ENCODE peak calls at places on chromosome 12, in five cellular contexts. G is esophagus muscularis mucosa, O is mammary epithelial cell, Z is body of pancreas, X is endodermal cell. A is an unnamed sample. For H3K9me3 and H3K36me3, the result is how much of the 10 kb centered on the place peaks cover.

GRCh38 chr12:46886541-46887041 is 60.8 kb upstream of the SLC38A4 start:
- DNase-seq in Z (no peak), O (peak), X (no peak), G (no peak), A (peak)

GRCh38 chr12:91108196-91108595 is 3.1 kb downstream of the LUM start:
- DNase-seq in O (no peak), Z (no peak), G (no peak), X (no peak), A (no peak)

GRCh38 chr12:12999276-12999958 is 648 bp downstream of the HEBP1 start:
- DNase-seq in Z (no peak), O (peak), G (no peak), X (no peak), A (peak)

GRCh38 chr12:59934486-59934885 is 338.7 kb downstream of the SLC16A7 start:
- DNase-seq in G (no peak), Z (no peak), X (no peak), O (no peak), A (no peak)

GRCh38 chr12:45831590-45831989 is 102.1 kb downstream of the ARID2 start:
- DNase-seq in G (no peak), O (no peak), Z (no peak), X (no peak), A (no peak)

GRCh38 chr12:57614178-57614947 is 3.1 kb downstream of the ARHGEF25 start:
- DNase-seq in X (peak), Z (no peak), O (no peak), G (no peak), A (no peak)

GRCh38 chr12:19850341-19851065 is 411.2 kb downstream of the AEBP2 start:
- DNase-seq in X (no peak), Z (no peak), O (peak), G (no peak), A (no peak)

GRCh38 chr12:51009038-51009437 is 17.1 kb downstream of the SLC11A2 start:
- DNase-seq in X (no peak), Z (no peak), G (no peak), O (no peak), A (no peak)

GRCh38 chr12:16037533-16037932 is 126.4 kb downstream of the DERA start:
- DNase-seq in X (no peak), G (no peak), Z (no peak), O (no peak), A (no peak)

GRCh38 chr12:51419473-51420228 is 5.0 kb upstream of the SLC4A8 start:
- DNase-seq in X (peak), G (peak), Z (no peak), O (no peak), A (no peak)

GRCh38 chr12:82883396-82884360 is 197.0 kb downstream of the TMTC2 start:
- DNase-seq in O (no peak), X (no peak), G (no peak), Z (no peak), A (no peak)

GRCh38 chr12:49428652-49429549 is 61.6 kb downstream of the SPATS2 start:
- DNase-seq in Z (no peak), X (peak), G (no peak), O (peak), A (no peak)

GRCh38 chr12:127761880-127762279 is 505.1 kb upstream of the TMEM132C start:
- DNase-seq in G (no peak), X (no peak), O (no peak), Z (no peak), A (no peak)

GRCh38 chr12:578743-579449 is 84.3 kb downstream of the NINJ2 start:
- DNase-seq in X (peak), Z (no peak), O (no peak), G (no peak), A (no peak)

GRCh38 chr12:576613-577110 is 86.6 kb downstream of the NINJ2 start:
- DNase-seq in X (peak), Z (no peak), G (no peak), O (no peak), A (no peak)

GRCh38 chr12:575129-575502 is 88.1 kb downstream of the NINJ2 start:
- DNase-seq in O (peak), X (no peak), Z (no peak), G (no peak), A (no peak)

GRCh38 chr12:574475-575128 is 88.6 kb downstream of the NINJ2 start:
- DNase-seq in G (no peak), X (no peak), Z (no peak), O (peak), A (no peak)

GRCh38 chr12:575948-576612 is 87.2 kb downstream of the NINJ2 start:
- DNase-seq in G (no peak), X (peak), O (peak), Z (peak), A (peak)
- H3K4me3 ChIP-seq in G (peak), X (no peak), O (no peak), Z (no peak), A (no peak)

GRCh38 chr12:132936163-132936562 is 19.9 kb downstream of the ZNF605 start:
- DNase-seq in Z (no peak), X (no peak), O (no peak), G (no peak), A (no peak)
- H3K9me3 ChIP-seq in Z (under half), X (half or more), O (under half), G (half or more), A (under half)

GRCh38 chr12:55823419-55823818 is 5.6 kb downstream of the ORMDL2 start:
- DNase-seq in G (no peak), O (no peak), Z (no peak), X (no peak), A (no peak)

GRCh38 chr12:55824726-55825125 is 4.7 kb downstream of the DNAJC14 start:
- DNase-seq in X (no peak), Z (no peak), O (no peak), G (no peak), A (no peak)

GRCh38 chr12:55818886-55819285 is 1.0 kb downstream of the ORMDL2 start:
- DNase-seq in O (no peak), Z (no peak), G (peak), X (peak), A (no peak)

GRCh38 chr12:55820679-55821078 is 2.8 kb downstream of the ORMDL2 start:
- DNase-seq in Z (no peak), X (peak), O (no peak), G (no peak), A (no peak)

DNA sequence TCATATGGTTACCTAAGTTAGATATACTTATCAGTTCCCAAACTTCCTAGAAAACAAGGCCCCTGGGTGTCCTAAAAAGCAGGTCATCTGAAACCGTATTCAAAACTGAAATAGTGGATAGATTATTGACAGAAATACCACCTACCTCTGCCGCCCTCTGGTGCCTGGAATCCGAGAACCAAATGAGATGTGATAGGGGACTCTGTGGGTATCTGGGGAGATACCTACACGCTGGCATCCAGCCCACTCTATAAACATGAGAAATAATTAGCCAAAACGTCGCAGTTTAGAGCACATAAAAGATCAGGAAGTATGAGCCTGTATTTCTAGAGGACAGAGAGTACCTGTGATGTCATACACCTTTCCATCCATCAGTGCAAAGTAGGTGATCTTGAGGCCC is 4.4 kb downstream of the ORMDL2 start:
- DNase-seq in G (no peak), O (no peak), Z (no peak), X (peak), A (no peak)
- H3K36me3 ChIP-seq in G (half or more), O (under half), Z (under half), X (half or more), A (half or more)

GRCh38 chr12:54368016-54368708 is 3.9 kb upstream of the GPR84 start:
- DNase-seq in G (no peak), Z (no peak), X (no peak), O (no peak), A (no peak)
- H3K4me3 ChIP-seq in G (peak), Z (no peak), X (no peak), O (no peak), A (no peak)

DNA sequence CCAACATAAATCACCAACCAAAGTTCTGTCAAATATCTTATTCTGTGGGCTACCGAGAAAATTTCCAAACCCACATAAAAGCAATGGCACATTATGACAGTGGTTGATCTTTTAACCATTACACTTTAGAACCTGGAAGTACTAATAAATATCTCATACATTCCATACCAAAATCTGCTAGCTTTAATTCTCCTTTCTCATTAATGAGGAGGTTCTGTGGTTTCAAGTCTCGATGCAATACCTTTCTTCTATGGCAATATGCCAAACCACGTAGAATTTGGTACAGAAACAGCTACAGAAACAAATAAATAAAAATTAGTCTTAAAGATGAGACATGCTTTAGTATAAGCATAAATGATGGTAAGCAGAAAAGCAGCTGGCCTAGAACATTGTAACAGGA is 100.7 kb downstream of the ELK3 start:
- DNase-seq in Z (no peak), O (peak), X (no peak), G (no peak), A (no peak)
- H3K9me3 ChIP-seq in Z (under half), O (under half), X (under half), G (under half), A (under half)

GRCh38 chr12:132068250-132068649 is 75.9 kb downstream of the DDX51 start:
- DNase-seq in G (no peak), Z (no peak), O (no peak), X (no peak), A (no peak)
- H3K36me3 ChIP-seq in G (half or more), Z (under half), O (under half), X (half or more), A (half or more)

DNA sequence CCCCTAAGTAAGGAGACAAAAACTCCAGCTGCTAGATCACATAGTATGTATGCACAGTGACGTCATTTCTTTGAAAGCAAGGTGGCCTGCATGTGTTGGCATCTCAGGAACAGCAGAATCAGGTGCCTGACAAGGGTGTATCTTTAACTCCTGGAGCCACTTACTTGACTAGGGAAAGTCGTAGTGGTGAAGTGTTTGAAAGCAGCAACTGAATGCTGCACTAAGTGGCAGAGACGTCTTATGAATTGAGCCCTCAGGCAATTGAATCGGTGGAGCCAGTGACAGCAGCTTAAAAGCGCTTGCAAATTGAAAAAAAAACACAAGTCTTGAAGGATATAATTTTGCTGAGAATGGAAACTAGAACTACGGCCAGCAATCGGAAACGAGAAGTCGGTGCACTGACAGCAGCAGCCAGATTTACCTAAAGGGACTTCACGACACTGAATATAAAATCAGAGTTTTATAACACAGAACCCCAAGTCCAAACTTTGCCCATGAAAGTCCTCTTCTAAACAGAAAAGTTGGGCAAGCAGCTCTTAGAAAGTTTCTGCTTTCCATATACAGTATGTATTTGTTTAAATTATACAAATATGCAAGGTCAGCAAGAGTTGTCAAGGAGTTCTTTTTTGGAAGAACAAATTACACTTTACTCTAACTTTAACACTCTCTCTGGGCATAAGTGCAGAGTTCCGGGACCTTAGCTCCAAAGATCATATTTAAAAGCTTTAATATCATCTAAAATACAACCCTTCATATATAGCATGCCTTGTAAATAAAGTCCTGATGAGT is 1.1 kb downstream of the IGF1 start:
- DNase-seq in X (peak), Z (no peak), G (no peak), O (peak), A (no peak)
- H3K4me3 ChIP-seq in X (no peak), Z (no peak), G (peak), O (no peak), A (no peak)

DNA sequence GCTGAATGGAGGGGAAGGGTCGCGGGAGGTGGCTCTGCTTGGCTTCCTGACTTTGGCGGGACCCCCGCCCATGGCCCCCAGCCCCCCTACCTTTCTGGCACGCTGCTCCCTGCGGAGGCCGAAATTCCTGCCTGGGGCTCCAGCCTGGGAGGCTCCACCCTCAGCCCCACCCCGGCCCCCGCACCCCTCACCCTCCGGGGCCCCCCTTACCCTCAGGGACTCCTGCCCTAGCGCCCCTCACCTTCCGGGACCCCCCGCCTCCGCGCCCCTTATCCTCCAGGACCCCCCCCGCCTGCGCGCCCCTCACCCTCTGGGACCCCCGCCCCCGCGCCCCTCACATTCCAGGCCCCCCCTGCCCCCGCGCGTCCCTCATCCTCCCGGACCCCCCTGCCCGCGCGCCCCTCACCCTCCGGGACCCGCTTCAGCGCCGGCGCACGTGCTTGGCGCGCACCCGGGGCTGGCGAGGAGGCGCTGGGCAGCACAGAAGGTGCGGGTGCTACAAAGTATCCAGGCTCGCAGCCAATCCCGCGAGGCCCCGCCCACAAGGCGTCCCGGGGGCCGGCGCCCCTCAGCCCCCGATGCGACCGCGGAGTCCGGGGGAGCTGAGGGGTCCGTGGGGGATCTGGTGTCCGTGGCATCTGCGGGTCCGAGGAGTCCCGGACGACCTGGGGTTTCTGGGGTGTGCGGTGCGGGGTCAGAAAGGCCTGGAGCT is at the start of gene ANHX:
- DNase-seq in Z (no peak), G (no peak), O (no peak), X (no peak), A (no peak)
- H3K9me3 ChIP-seq in Z (under half), G (under half), O (half or more), X (under half), A (under half)

GRCh38 chr12:107302649-107303386 is 209.5 kb upstream of the CRY1 start:
- DNase-seq in G (no peak), X (no peak), O (peak), Z (no peak), A (no peak)

GRCh38 chr12:107306141-107306670 is 212.9 kb upstream of the CRY1 start:
- DNase-seq in X (no peak), Z (no peak), O (no peak), G (no peak), A (no peak)

GRCh38 chr12:107308310-107308709 is 215.0 kb upstream of the CRY1 start:
- DNase-seq in O (no peak), G (no peak), X (no peak), Z (no peak), A (no peak)

GRCh38 chr12:107309020-107309419 is 215.7 kb upstream of the CRY1 start:
- DNase-seq in O (no peak), X (peak), G (no peak), Z (no peak), A (no peak)

GRCh38 chr12:107304588-107305532 is 211.5 kb upstream of the CRY1 start:
- DNase-seq in O (peak), G (no peak), X (no peak), Z (no peak), A (no peak)
- H3K36me3 ChIP-seq in O (under half), G (under half), X (under half), Z (under half), A (under half)

GRCh38 chr12:108127654-108128053 is 1.4 kb upstream of the WSCD2 start:
- DNase-seq in Z (no peak), G (no peak), O (no peak), X (no peak), A (no peak)

GRCh38 chr12:108128221-108129016 is 669 bp upstream of the WSCD2 start:
- DNase-seq in G (no peak), Z (no peak), O (no peak), X (no peak), A (no peak)

GRCh38 chr12:108126990-108127468 is 2.1 kb upstream of the WSCD2 start:
- DNase-seq in O (no peak), X (no peak), G (no peak), Z (no peak), A (no peak)

GRCh38 chr12:108131035-108131434 is 1.9 kb downstream of the WSCD2 start:
- DNase-seq in X (peak), O (no peak), Z (no peak), G (no peak), A (no peak)

DNA sequence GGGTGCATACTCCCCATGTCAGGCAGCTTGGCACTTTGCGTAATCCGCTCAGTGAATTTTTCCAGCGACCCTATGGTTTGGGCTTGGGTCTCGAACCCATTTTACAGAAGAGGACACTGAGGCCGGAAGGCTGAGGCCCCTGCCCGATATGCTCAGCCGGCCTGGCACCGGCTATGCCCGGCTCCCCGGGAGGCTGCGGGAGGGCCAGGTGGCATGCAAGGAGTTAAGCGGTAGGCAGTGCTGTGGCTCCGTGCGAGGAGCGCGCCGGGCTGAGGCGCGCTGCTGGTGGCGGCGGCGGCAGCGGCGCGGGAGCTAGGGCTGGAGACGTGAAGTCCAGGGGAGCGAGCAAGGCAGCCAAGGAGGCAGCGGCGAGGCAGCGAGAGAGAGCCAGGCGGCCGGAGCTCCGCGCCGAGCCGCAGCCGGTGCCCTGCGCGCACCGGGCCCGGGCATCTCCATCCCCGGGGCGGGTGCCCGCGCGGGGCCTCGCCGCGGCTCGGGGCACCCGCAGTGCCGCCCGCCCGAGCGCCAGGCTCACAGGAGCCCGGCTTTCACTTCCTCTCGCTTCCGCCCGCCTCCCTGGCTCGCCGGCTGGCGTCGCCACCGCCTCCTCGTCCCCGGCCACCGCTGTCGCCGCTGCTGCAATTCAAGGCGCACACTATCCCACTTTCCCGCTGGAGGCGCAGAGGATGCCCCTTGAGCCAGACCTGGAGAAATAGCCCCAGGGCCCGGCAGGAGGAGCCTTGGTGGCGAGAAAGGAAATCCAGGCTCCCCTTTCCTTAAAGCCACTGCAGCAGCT is at the start of gene WSCD2:
- DNase-seq in Z (peak), G (no peak), X (peak), O (peak), A (peak)
- H3K4me3 ChIP-seq in Z (no peak), G (peak), X (peak), O (no peak), A (peak)

A was measured in MG63.